ENCODE peak calls at places on chromosome 18, in four cellular contexts. One of them, this sample, is unnamed.

GRCh38 chr18:12307871-12308385 is at the start of gene TUBB6:
- DNase-seq in H1: no peak
- DNase-seq in H9: peak
- DNase-seq in IMR-90: peak
- DNase-seq in this sample: peak

GRCh38 chr18:42174909-42175308 is 219.9 kb downstream of the PIK3C3 start:
- DNase-seq in H1: no peak
- DNase-seq in H9: peak
- DNase-seq in IMR-90: no peak
- DNase-seq in this sample: peak

GRCh38 chr18:31648966-31649429 is 35.4 kb downstream of the B4GALT6 start:
- DNase-seq in H9: no peak
- DNase-seq in H1: no peak
- DNase-seq in IMR-90: peak
- DNase-seq in this sample: peak

GRCh38 chr18:49247786-49248185 is 212.7 kb downstream of the DYM start:
- DNase-seq in H1: no peak
- DNase-seq in IMR-90: peak
- DNase-seq in H9: no peak
- DNase-seq in this sample: no peak

GRCh38 chr18:29083545-29083944 is 906.6 kb upstream of the CDH2 start:
- DNase-seq in IMR-90: peak
- DNase-seq in H1: no peak
- DNase-seq in H9: no peak
- DNase-seq in this sample: peak

GRCh38 chr18:52903858-52904257 is 563.9 kb downstream of the DCC start:
- DNase-seq in IMR-90: no peak
- DNase-seq in H9: peak
- DNase-seq in H1: no peak
- DNase-seq in this sample: peak

GRCh38 chr18:78522507-78522906 is 457.1 kb upstream of the SALL3 start:
- DNase-seq in H1: no peak
- DNase-seq in IMR-90: no peak
- DNase-seq in H9: no peak
- DNase-seq in this sample: no peak

GRCh38 chr18:63705401-63705800 is 2.6 kb downstream of the SERPINB11 start:
- DNase-seq in H1: no peak
- DNase-seq in H9: no peak
- DNase-seq in IMR-90: no peak
- DNase-seq in this sample: no peak

GRCh38 chr18:58998421-58999203 is 133.9 kb downstream of the ZNF532 start:
- DNase-seq in IMR-90: peak
- DNase-seq in H1: no peak
- DNase-seq in H9: no peak
- DNase-seq in this sample: peak

GRCh38 chr18:59419386-59419785 is 60.3 kb upstream of the LMAN1 start:
- DNase-seq in H1: no peak
- DNase-seq in H9: no peak
- DNase-seq in IMR-90: peak
- DNase-seq in this sample: no peak

GRCh38 chr18:505483-506122 is 5.1 kb upstream of the COLEC12 start:
- DNase-seq in H1: no peak
- DNase-seq in IMR-90: no peak
- DNase-seq in H9: no peak
- DNase-seq in this sample: peak

GRCh38 chr18:21134895-21135294 is 23.3 kb upstream of the ROCK1 start:
- DNase-seq in H9: no peak
- DNase-seq in H1: no peak
- DNase-seq in IMR-90: peak
- DNase-seq in this sample: no peak

GRCh38 chr18:2223859-2224258 is 347.4 kb downstream of the METTL4 start:
- DNase-seq in IMR-90: peak
- DNase-seq in H9: no peak
- DNase-seq in H1: no peak
- DNase-seq in this sample: peak

GRCh38 chr18:25144835-25145234 is 207.1 kb downstream of the ZNF521 start:
- DNase-seq in IMR-90: peak
- DNase-seq in H1: no peak
- DNase-seq in H9: no peak
- DNase-seq in this sample: no peak

GRCh38 chr18:25164837-25165791 is 186.9 kb downstream of the ZNF521 start:
- DNase-seq in IMR-90: peak
- DNase-seq in H1: no peak
- DNase-seq in H9: no peak
- DNase-seq in this sample: no peak

GRCh38 chr18:13610517-13610916 is 115.8 kb downstream of the FAM210A start:
- DNase-seq in IMR-90: no peak
- DNase-seq in H1: no peak
- DNase-seq in H9: peak
- DNase-seq in this sample: no peak

GRCh38 chr18:48186861-48187260 is 222.3 kb downstream of the ZBTB7C start:
- DNase-seq in H1: no peak
- DNase-seq in H9: peak
- DNase-seq in IMR-90: no peak
- DNase-seq in this sample: no peak

GRCh38 chr18:318791-319291 is 51.0 kb upstream of the THOC1 start:
- DNase-seq in IMR-90: no peak
- DNase-seq in H9: no peak
- DNase-seq in H1: no peak
- DNase-seq in this sample: no peak

GRCh38 chr18:62954341-62954740 is 239.0 kb downstream of the PHLPP1 start:
- DNase-seq in H9: no peak
- DNase-seq in IMR-90: peak
- DNase-seq in H1: no peak
- DNase-seq in this sample: no peak

GRCh38 chr18:44938396-44939036 is 257.8 kb downstream of the SETBP1 start:
- DNase-seq in H9: no peak
- DNase-seq in H1: no peak
- DNase-seq in IMR-90: no peak
- DNase-seq in this sample: peak

GRCh38 chr18:11096839-11097750 is 52.3 kb downstream of the PIEZO2 start:
- DNase-seq in H1: no peak
- DNase-seq in H9: no peak
- DNase-seq in IMR-90: no peak
- DNase-seq in this sample: no peak

GRCh38 chr18:14174706-14175085 is 42.5 kb upstream of the ZNF519 start:
- DNase-seq in IMR-90: no peak
- DNase-seq in H9: no peak
- DNase-seq in H1: no peak
- DNase-seq in this sample: no peak

GRCh38 chr18:35810505-35810904 is 162.0 kb upstream of the RMP24 start:
- DNase-seq in IMR-90: no peak
- DNase-seq in H9: no peak
- DNase-seq in H1: no peak
- DNase-seq in this sample: no peak

GRCh38 chr18:26419746-26420145 is 128.6 kb downstream of the KCTD1 start:
- DNase-seq in IMR-90: no peak
- DNase-seq in H1: no peak
- DNase-seq in H9: no peak
- DNase-seq in this sample: no peak

GRCh38 chr18:24176727-24177416 is 38.0 kb downstream of the CABYR start:
- DNase-seq in H1: peak
- DNase-seq in H9: peak
- DNase-seq in IMR-90: peak
- DNase-seq in this sample: peak

GRCh38 chr18:24710474-24710873 is 250.0 kb downstream of the HRH4 start:
- DNase-seq in IMR-90: no peak
- DNase-seq in H1: no peak
- DNase-seq in H9: no peak
- DNase-seq in this sample: no peak

GRCh38 chr18:54945726-54946125 is 13.5 kb downstream of the CCDC68 start:
- DNase-seq in H9: no peak
- DNase-seq in IMR-90: no peak
- DNase-seq in H1: no peak
- DNase-seq in this sample: no peak

GRCh38 chr18:54946149-54946581 is 13.1 kb downstream of the CCDC68 start:
- DNase-seq in H1: no peak
- DNase-seq in H9: no peak
- DNase-seq in IMR-90: peak
- DNase-seq in this sample: no peak

GRCh38 chr18:54942144-54942543 is 17.1 kb downstream of the CCDC68 start:
- DNase-seq in H1: no peak
- DNase-seq in H9: no peak
- DNase-seq in IMR-90: no peak
- DNase-seq in this sample: no peak

GRCh38 chr18:54939375-54939917 is 19.8 kb downstream of the CCDC68 start:
- DNase-seq in IMR-90: no peak
- DNase-seq in H9: no peak
- DNase-seq in H1: no peak
- DNase-seq in this sample: no peak

DNA sequence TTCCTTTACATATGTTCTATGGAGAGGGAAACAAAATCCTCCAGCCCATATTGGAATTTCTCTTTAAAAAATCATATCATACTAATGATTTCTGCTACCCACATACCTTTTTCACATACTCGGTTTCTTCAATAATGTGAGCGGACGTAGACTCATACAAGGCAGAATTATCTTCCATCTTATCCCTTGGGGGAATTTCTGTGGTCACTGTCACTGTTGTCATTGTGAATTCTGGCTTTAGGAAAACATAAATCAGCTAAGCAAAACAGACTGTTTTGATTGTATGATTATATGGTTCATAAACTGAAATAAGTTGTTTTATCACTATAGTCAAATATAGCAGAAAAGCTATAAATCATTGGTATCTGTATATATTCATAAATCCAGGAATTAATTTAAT is 16.7 kb downstream of the CCDC68 start:
- DNase-seq in H9: no peak
- DNase-seq in H1: no peak
- DNase-seq in IMR-90: no peak
- DNase-seq in this sample: no peak
- H2BK5ac ChIP-seq in H9: no peak
- H2BK5ac ChIP-seq in H1: no peak
- H2BK5ac ChIP-seq in IMR-90: no peak
- H2BK5ac ChIP-seq in this sample: no peak

DNA sequence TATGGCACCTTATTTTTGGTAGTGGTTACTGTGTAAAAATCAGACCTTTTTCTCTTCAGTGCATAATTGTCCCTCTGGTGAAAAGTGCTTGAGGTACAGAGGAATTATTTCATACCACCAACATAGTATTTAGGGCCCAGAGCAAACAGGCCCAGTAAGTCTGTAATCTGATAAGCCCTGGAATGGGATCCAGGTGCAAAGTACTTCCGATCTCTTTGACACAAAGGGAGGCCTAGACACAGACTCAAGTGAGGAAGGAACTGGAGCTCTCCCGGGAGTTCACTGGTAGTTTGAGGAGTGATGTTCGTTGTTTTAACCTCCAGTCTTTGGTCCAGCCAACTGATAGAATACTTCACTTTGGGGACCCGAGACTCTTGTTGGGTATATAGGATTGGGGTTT is 57.4 kb downstream of the RAB31 start:
- DNase-seq in H1: no peak
- DNase-seq in IMR-90: no peak
- DNase-seq in H9: no peak
- DNase-seq in this sample: peak
- H2BK5ac ChIP-seq in H1: no peak
- H2BK5ac ChIP-seq in IMR-90: no peak
- H2BK5ac ChIP-seq in H9: no peak
- H2BK5ac ChIP-seq in this sample: no peak

GRCh38 chr18:75072672-75073371 is 136.1 kb downstream of the PTGR3 start:
- DNase-seq in H9: no peak
- DNase-seq in IMR-90: no peak
- DNase-seq in H1: no peak
- DNase-seq in this sample: no peak
- H2BK5ac ChIP-seq in H9: no peak
- H2BK5ac ChIP-seq in IMR-90: no peak
- H2BK5ac ChIP-seq in H1: no peak
- H2BK5ac ChIP-seq in this sample: no peak

GRCh38 chr18:80247403-80247916 is at the start of gene PARD6G:
- DNase-seq in H1: no peak
- DNase-seq in H9: peak
- DNase-seq in IMR-90: peak
- DNase-seq in this sample: peak
- H2BK5ac ChIP-seq in H1: no peak
- H2BK5ac ChIP-seq in H9: no peak
- H2BK5ac ChIP-seq in IMR-90: no peak
- H2BK5ac ChIP-seq in this sample: no peak

GRCh38 chr18:22935431-22935830 is 2.3 kb downstream of the RBBP8 start:
- DNase-seq in H1: no peak
- DNase-seq in IMR-90: no peak
- DNase-seq in H9: no peak
- DNase-seq in this sample: peak

GRCh38 chr18:22934789-22935188 is 1.7 kb downstream of the RBBP8 start:
- DNase-seq in H9: no peak
- DNase-seq in H1: no peak
- DNase-seq in IMR-90: no peak
- DNase-seq in this sample: no peak

GRCh38 chr18:22933958-22934423 is 863 bp downstream of the RBBP8 start:
- DNase-seq in H1: no peak
- DNase-seq in IMR-90: peak
- DNase-seq in H9: no peak
- DNase-seq in this sample: no peak

GRCh38 chr18:22932885-22933205 is 283 bp upstream of the RBBP8 start:
- DNase-seq in H1: no peak
- DNase-seq in IMR-90: no peak
- DNase-seq in H9: no peak
- DNase-seq in this sample: no peak

GRCh38 chr18:22933206-22933957 is at the start of gene RBBP8:
- DNase-seq in IMR-90: peak
- DNase-seq in H1: peak
- DNase-seq in H9: peak
- DNase-seq in this sample: peak
- H2BK5ac ChIP-seq in IMR-90: peak
- H2BK5ac ChIP-seq in H1: peak
- H2BK5ac ChIP-seq in H9: no peak
- H2BK5ac ChIP-seq in this sample: peak

GRCh38 chr18:9335255-9336045 is 877 bp downstream of the TWSG1 start:
- DNase-seq in IMR-90: peak
- DNase-seq in H1: no peak
- DNase-seq in H9: no peak
- DNase-seq in this sample: no peak
- H2BK5ac ChIP-seq in IMR-90: peak
- H2BK5ac ChIP-seq in H1: no peak
- H2BK5ac ChIP-seq in H9: no peak
- H2BK5ac ChIP-seq in this sample: no peak

This sample was measured in mesendoderm.